ENCODE peak calls at places on chromosomes 12 and 14, in four cellular contexts. S is GM12878, T is K562, A is HL-60. K is an unnamed sample.

GRCh38 chr12:25135531-25136154 is 59.3 kb downstream of the DNAI7 start:
- DNase-seq in S (no peak), T (no peak), A (no peak), K (no peak)

GRCh38 chr12:22306311-22306710 is 28.2 kb downstream of the ST8SIA1 start:
- DNase-seq in S (no peak), T (no peak), A (no peak), K (no peak)

GRCh38 chr14:58299665-58300202 is 1.4 kb downstream of the ARID4A start:
- DNase-seq in S (no peak), T (no peak), A (no peak), K (no peak)

GRCh38 chr12:120159509-120160237 is 34.8 kb downstream of the GCN1 start:
- DNase-seq in S (no peak), T (no peak), A (no peak), K (no peak)

GRCh38 chr14:24058260-24058950 is 6.6 kb downstream of the CARMIL3 start:
- DNase-seq in S (no peak), T (no peak), A (no peak), K (peak; percentile 84)

GRCh38 chr14:63435838-63436237 is 107.3 kb downstream of the PPP2R5E start:
- DNase-seq in S (no peak), T (no peak), A (no peak), K (no peak)

GRCh38 chr14:72892103-72892878 is 1.6 kb downstream of the DPF3 start:
- DNase-seq in S (no peak), T (no peak), A (no peak), K (no peak)

GRCh38 chr14:92514844-92515509 is 1.4 kb downstream of the RIN3 start:
- DNase-seq in S (no peak), T (no peak), A (no peak), K (no peak)

GRCh38 chr14:105646175-105646574 is 119.8 kb downstream of the TMEM121 start:
- DNase-seq in S (no peak), T (no peak), A (no peak), K (no peak)

GRCh38 chr12:44428825-44429224 is 447.3 kb downstream of the NELL2 start:
- DNase-seq in S (no peak), T (no peak), A (no peak), K (no peak)

GRCh38 chr14:51663783-51664326 is 12.1 kb downstream of the FRMD6 start:
- DNase-seq in S (no peak), T (no peak), A (no peak), K (no peak)

GRCh38 chr12:113601656-113602263 is 130.1 kb upstream of the LHX5 start:
- DNase-seq in S (no peak), T (peak; percentile 62), A (no peak), K (no peak)

GRCh38 chr14:54252072-54252730 is 144.6 kb upstream of the CDKN3 start:
- DNase-seq in S (no peak), T (no peak), A (no peak), K (no peak)

GRCh38 chr12:111640498-111640897 is 41.4 kb upstream of the ATXN2 start:
- DNase-seq in S (no peak), T (no peak), A (no peak), K (no peak)

GRCh38 chr12:19648173-19648572 is 208.9 kb downstream of the AEBP2 start:
- DNase-seq in S (no peak), T (no peak), A (no peak), K (no peak)

GRCh38 chr14:69037790-69038448 is 58.8 kb upstream of the ACTN1 start:
- DNase-seq in S (no peak), T (no peak), A (no peak), K (no peak)

GRCh38 chr14:89267656-89268055 is 149.4 kb downstream of the FOXN3 start:
- DNase-seq in S (no peak), T (no peak), A (no peak), K (no peak)

GRCh38 chr12:67239061-67239460 is 30.1 kb upstream of the CAND1 start:
- DNase-seq in S (no peak), T (no peak), A (no peak), K (no peak)

GRCh38 chr14:101352567-101352966 is 208.7 kb upstream of the DIO3 start:
- DNase-seq in S (no peak), T (no peak), A (no peak), K (no peak)

GRCh38 chr12:106144847-106145246 is 6.1 kb upstream of the NUAK1 start:
- DNase-seq in S (no peak), T (no peak), A (no peak), K (no peak)

GRCh38 chr12:47785036-47785886 is 12.2 kb downstream of the SLC48A1 start:
- DNase-seq in S (no peak), T (peak; percentile 75), A (no peak), K (no peak)

GRCh38 chr12:102962986-102963385 is 5.5 kb downstream of the ASCL1 start:
- DNase-seq in S (no peak), T (no peak), A (no peak), K (no peak)
- TF ChIP-seq SPI1 in S (no peak), T (no peak), A (no peak), K (no peak)

DNA sequence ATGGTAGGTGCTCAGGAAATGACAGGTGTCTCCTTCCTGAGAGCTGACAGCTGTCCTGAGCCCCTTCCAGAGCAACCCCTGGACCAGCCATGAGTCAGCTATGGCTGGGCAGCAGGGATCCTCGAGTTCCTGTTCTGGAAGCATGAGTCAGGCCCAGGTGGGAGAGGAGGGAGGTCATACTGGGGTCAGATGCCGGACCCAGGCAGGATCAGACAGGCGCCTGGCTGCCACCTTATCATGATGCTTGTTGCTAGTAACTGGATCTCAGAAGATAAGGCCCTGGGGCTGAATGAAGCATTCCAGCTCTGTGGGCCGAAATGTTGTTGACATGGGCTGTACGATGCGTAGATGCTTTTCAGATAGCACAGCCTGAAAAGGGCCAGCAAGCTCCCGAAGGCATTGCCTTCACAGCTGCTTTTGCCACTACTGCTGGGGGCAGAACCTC is 17.4 kb upstream of the KRT7 start:
- DNase-seq in S (no peak), T (peak; percentile 49), A (no peak), K (no peak)
- TF ChIP-seq POLR2AphosphoS5 in S (no peak), T (no peak), A (no peak), K (no peak)

DNA sequence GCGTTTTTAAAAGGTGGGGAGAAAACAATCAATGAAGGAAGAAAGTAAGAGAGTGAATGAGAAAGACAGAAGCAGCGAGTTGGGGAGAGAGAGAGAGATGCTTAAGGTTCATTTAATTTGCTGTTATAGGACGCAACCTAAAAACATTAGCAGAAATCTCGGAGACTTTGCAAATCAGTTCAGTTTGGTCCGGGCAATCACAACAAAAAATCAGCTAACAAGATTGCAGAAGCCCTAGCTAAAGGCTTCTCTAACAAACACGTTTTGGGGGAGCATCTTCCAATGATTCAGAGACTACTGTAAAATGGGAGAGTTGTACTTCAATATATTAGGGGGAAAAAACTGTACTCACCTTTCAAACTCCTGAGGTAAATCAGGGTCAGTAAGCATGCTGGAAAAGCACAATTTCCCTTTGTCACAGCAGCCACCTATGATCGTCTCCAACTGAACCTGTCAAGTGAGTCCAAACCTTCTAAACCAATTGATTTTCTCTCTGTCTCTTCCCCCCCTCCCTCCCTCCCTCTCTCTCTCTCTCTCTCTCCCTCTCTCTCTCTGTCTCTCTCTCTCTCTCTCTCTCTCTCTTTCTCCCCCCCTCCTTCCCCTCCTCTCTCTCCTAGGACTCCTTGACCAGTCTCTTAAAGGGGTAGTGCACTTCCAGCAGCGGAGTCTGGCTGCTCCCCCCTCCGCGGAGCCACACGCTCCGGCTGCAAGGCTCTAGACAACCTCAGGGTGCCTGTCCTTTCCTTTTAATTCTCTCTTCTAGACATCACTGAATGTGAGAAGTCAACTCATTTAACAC is at the start of gene SOX5:
- DNase-seq in S (no peak), T (peak; percentile 19), A (no peak), K (no peak)
- TF ChIP-seq SPI1 in S (no peak), T (no peak), A (no peak), K (no peak)

GRCh38 chr12:76643438-76643837 is 83.9 kb upstream of the OSBPL8 start:
- DNase-seq in S (no peak), T (no peak), A (no peak), K (no peak)
- TF ChIP-seq POLR2AphosphoS5 in S (no peak), T (no peak), A (no peak), K (no peak)

GRCh38 chr14:60189923-60190840 is 25.0 kb upstream of the DHRS7 start:
- DNase-seq in S (no peak), T (no peak), A (no peak), K (no peak)

GRCh38 chr14:60183724-60184596 is 18.8 kb upstream of the DHRS7 start:
- DNase-seq in S (no peak), T (peak; percentile 11), A (no peak), K (no peak)

GRCh38 chr14:60184597-60185555 is 19.7 kb upstream of the DHRS7 start:
- DNase-seq in S (no peak), T (no peak), A (no peak), K (no peak)

GRCh38 chr14:60188115-60188514 is 22.9 kb upstream of the DHRS7 start:
- DNase-seq in S (no peak), T (no peak), A (no peak), K (no peak)

GRCh38 chr14:60188696-60189095 is 23.5 kb upstream of the DHRS7 start:
- DNase-seq in S (no peak), T (no peak), A (no peak), K (no peak)
- TF ChIP-seq SPI1 in S (no peak), T (no peak), A (no peak), K (no peak)

K was measured in GM12891.